ENCODE peak calls at places on chromosomes 7 and 10, in nine cellular contexts. One of them, this sample, is unnamed.
A peak's percentile ranks its signal among the peaks of the same experiment; 100 is the strongest.

GRCh38 chr7:43462836-43463235 is 120.1 kb upstream of the STK17A start:
- DNase-seq in HepG2: no peak
- DNase-seq in A549: no peak
- DNase-seq in SK-N-SH: no peak
- DNase-seq in WTC11: no peak
- DNase-seq in endothelial cell of umbilical vein: no peak
- DNase-seq in H1: no peak
- DNase-seq in K562: no peak
- DNase-seq in NB4: no peak
- DNase-seq in this sample: no peak

GRCh38 chr7:36651404-36651803 is 72.9 kb downstream of the AOAH start:
- DNase-seq in HepG2: no peak
- DNase-seq in A549: no peak
- DNase-seq in SK-N-SH: no peak
- DNase-seq in WTC11: no peak
- DNase-seq in endothelial cell of umbilical vein: no peak
- DNase-seq in H1: no peak
- DNase-seq in K562: no peak
- DNase-seq in NB4: no peak
- DNase-seq in this sample: no peak

GRCh38 chr7:137694405-137694804 is 152.4 kb downstream of the DGKI start:
- DNase-seq in HepG2: no peak
- DNase-seq in A549: no peak
- DNase-seq in SK-N-SH: no peak
- DNase-seq in WTC11: no peak
- DNase-seq in endothelial cell of umbilical vein: no peak
- DNase-seq in H1: no peak
- DNase-seq in K562: no peak
- DNase-seq in NB4: peak; percentile 56
- DNase-seq in this sample: no peak

GRCh38 chr10:49324711-49325110 is 25.7 kb downstream of the C10orf71 start:
- DNase-seq in HepG2: no peak
- DNase-seq in A549: no peak
- DNase-seq in SK-N-SH: peak; percentile 36
- DNase-seq in WTC11: peak; percentile 54
- DNase-seq in endothelial cell of umbilical vein: no peak
- DNase-seq in H1: no peak
- DNase-seq in K562: no peak
- DNase-seq in NB4: no peak
- DNase-seq in this sample: no peak

GRCh38 chr7:93715234-93715633 is 140.7 kb upstream of the CALCR start:
- DNase-seq in HepG2: peak; percentile 34
- DNase-seq in A549: peak; percentile 74
- DNase-seq in SK-N-SH: peak; percentile 33
- DNase-seq in WTC11: peak; percentile 75
- DNase-seq in endothelial cell of umbilical vein: peak; percentile 58
- DNase-seq in H1: peak; percentile 33
- DNase-seq in K562: peak; percentile 56
- DNase-seq in NB4: peak; percentile 65
- DNase-seq in this sample: peak; percentile 28

GRCh38 chr7:90540406-90540805 is 55.7 kb upstream of the CDK14 start:
- DNase-seq in HepG2: no peak
- DNase-seq in A549: no peak
- DNase-seq in SK-N-SH: no peak
- DNase-seq in WTC11: no peak
- DNase-seq in endothelial cell of umbilical vein: no peak
- DNase-seq in H1: no peak
- DNase-seq in K562: no peak
- DNase-seq in NB4: no peak
- DNase-seq in this sample: no peak

GRCh38 chr10:125112697-125113494 is 47.5 kb downstream of the CTBP2 start:
- DNase-seq in HepG2: no peak
- DNase-seq in A549: no peak
- DNase-seq in SK-N-SH: no peak
- DNase-seq in WTC11: no peak
- DNase-seq in endothelial cell of umbilical vein: no peak
- DNase-seq in H1: no peak
- DNase-seq in K562: no peak
- DNase-seq in NB4: no peak
- DNase-seq in this sample: no peak

GRCh38 chr10:126905776-126906703 is 812 bp downstream of the DOCK1 start:
- DNase-seq in HepG2: peak; percentile 41
- DNase-seq in A549: peak; percentile 30
- DNase-seq in SK-N-SH: peak; percentile 83
- DNase-seq in WTC11: peak; percentile 60
- DNase-seq in endothelial cell of umbilical vein: peak; percentile 45
- DNase-seq in H1: no peak
- DNase-seq in K562: no peak
- DNase-seq in NB4: no peak
- DNase-seq in this sample: no peak

GRCh38 chr7:47045169-47045568 is 536.7 kb downstream of the TNS3 start:
- DNase-seq in HepG2: no peak
- DNase-seq in A549: no peak
- DNase-seq in SK-N-SH: no peak
- DNase-seq in WTC11: no peak
- DNase-seq in endothelial cell of umbilical vein: peak; percentile 17
- DNase-seq in H1: no peak
- DNase-seq in K562: no peak
- DNase-seq in NB4: no peak
- DNase-seq in this sample: no peak

GRCh38 chr10:71741029-71741428 is 21.5 kb upstream of the C10orf105 start:
- DNase-seq in HepG2: no peak
- DNase-seq in A549: no peak
- DNase-seq in SK-N-SH: no peak
- DNase-seq in WTC11: no peak
- DNase-seq in endothelial cell of umbilical vein: no peak
- DNase-seq in H1: no peak
- DNase-seq in K562: no peak
- DNase-seq in NB4: no peak
- DNase-seq in this sample: no peak

GRCh38 chr7:105876964-105877601 is 684 bp upstream of the ATXN7L1 start:
- DNase-seq in HepG2: peak; percentile 60
- DNase-seq in A549: peak; percentile 68
- DNase-seq in SK-N-SH: peak; percentile 71
- DNase-seq in WTC11: peak; percentile 66
- DNase-seq in endothelial cell of umbilical vein: peak; percentile 52
- DNase-seq in H1: peak; percentile 27
- DNase-seq in K562: peak; percentile 32
- DNase-seq in NB4: peak; percentile 28
- DNase-seq in this sample: peak; percentile 4

GRCh38 chr10:74047304-74047703 is 49.4 kb downstream of the VCL start:
- DNase-seq in HepG2: no peak
- DNase-seq in A549: no peak
- DNase-seq in SK-N-SH: no peak
- DNase-seq in WTC11: no peak
- DNase-seq in endothelial cell of umbilical vein: no peak
- DNase-seq in H1: no peak
- DNase-seq in K562: no peak
- DNase-seq in NB4: peak; percentile 38
- DNase-seq in this sample: no peak

GRCh38 chr7:55476071-55476803 is 96.1 kb downstream of the VOPP1 start:
- DNase-seq in HepG2: no peak
- DNase-seq in A549: no peak
- DNase-seq in SK-N-SH: no peak
- DNase-seq in WTC11: no peak
- DNase-seq in endothelial cell of umbilical vein: no peak
- DNase-seq in H1: no peak
- DNase-seq in K562: no peak
- DNase-seq in NB4: no peak
- DNase-seq in this sample: no peak

GRCh38 chr7:24825931-24826661 is 68.8 kb upstream of the GSDME start:
- DNase-seq in HepG2: peak; percentile 99
- DNase-seq in A549: peak; percentile 86
- DNase-seq in SK-N-SH: no peak
- DNase-seq in WTC11: no peak
- DNase-seq in endothelial cell of umbilical vein: peak; percentile 12
- DNase-seq in H1: no peak
- DNase-seq in K562: peak; percentile 54
- DNase-seq in NB4: no peak
- DNase-seq in this sample: peak; percentile 93

GRCh38 chr7:117116221-117116620 is 162.9 kb downstream of the ST7 start:
- DNase-seq in HepG2: no peak
- DNase-seq in A549: no peak
- DNase-seq in SK-N-SH: no peak
- DNase-seq in WTC11: no peak
- DNase-seq in endothelial cell of umbilical vein: no peak
- DNase-seq in H1: no peak
- DNase-seq in K562: no peak
- DNase-seq in NB4: no peak
- DNase-seq in this sample: no peak

GRCh38 chr10:70603439-70603778 is 868 bp upstream of the PRF1 start:
- DNase-seq in HepG2: no peak
- DNase-seq in A549: no peak
- DNase-seq in SK-N-SH: no peak
- DNase-seq in WTC11: no peak
- DNase-seq in endothelial cell of umbilical vein: no peak
- DNase-seq in H1: no peak
- DNase-seq in K562: no peak
- DNase-seq in NB4: peak; percentile 34
- DNase-seq in this sample: no peak

GRCh38 chr10:75228834-75229233 is 6.9 kb downstream of the COMTD1 start:
- DNase-seq in HepG2: no peak
- DNase-seq in A549: no peak
- DNase-seq in SK-N-SH: no peak
- DNase-seq in WTC11: no peak
- DNase-seq in endothelial cell of umbilical vein: no peak
- DNase-seq in H1: no peak
- DNase-seq in K562: no peak
- DNase-seq in NB4: no peak
- DNase-seq in this sample: no peak

DNA sequence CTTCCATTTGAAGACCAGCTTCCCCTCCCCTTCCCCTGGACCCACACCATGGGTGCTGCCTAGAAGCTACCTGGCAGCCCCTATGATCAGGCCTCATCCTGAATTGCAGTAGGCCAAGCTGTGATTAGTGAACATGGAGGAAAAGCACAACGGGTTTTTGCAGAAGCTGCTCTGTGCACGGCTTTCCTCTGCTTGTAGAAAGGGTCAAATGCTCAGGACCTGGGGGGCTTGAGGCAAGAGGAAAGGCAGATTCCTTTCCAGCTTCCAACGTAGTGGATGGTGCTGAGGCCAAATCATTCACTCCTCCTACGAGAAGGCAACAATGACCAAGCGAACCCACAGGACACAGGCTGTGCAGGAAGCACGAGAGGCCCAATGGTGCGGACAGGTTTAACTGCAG is 410.3 kb upstream of the SHH start:
- DNase-seq in HepG2: no peak
- DNase-seq in A549: no peak
- DNase-seq in SK-N-SH: no peak
- DNase-seq in WTC11: no peak
- DNase-seq in endothelial cell of umbilical vein: no peak
- DNase-seq in H1: no peak
- DNase-seq in K562: no peak
- DNase-seq in NB4: no peak
- DNase-seq in this sample: no peak
- TF ChIP-seq MAX in HepG2: no peak
- TF ChIP-seq MAX in A549: no peak
- TF ChIP-seq MAX in SK-N-SH: no peak
- TF ChIP-seq MAX in WTC11: no peak
- TF ChIP-seq MAX in endothelial cell of umbilical vein: no peak
- TF ChIP-seq MAX in H1: no peak
- TF ChIP-seq MAX in K562: no peak
- TF ChIP-seq MAX in NB4: no peak
- TF ChIP-seq MAX in this sample: no peak

DNA sequence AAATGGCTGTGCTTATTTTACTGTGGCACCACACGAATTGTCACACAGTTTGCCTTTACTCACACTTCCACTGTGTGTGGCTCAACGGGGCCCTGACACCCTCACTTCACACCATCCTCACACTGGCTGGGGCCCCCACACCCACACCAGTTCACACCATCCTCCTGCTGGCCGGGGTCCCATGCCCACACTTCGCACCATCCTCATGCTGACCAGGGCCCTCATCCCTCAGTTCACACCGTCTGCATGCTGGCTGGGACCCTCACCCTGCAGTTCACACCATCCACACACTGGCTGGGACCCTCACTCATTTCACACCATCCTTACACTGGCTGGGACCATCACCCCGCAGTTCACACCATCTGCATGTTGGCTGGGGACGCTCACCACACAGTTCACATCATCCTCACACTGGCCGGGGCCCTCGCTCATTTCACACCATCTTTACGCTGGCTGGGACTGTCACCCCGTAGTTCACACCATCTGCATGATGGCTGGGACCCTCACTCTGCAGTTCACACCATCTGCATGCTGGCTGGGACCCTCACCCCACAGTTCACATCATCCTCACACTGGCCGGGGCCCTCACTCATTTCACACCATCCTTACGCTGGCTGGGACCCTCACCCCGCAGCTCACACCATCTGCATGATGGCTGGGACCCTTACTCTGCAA is 36.0 kb downstream of the BRI3 start:
- DNase-seq in HepG2: no peak
- DNase-seq in A549: no peak
- DNase-seq in SK-N-SH: no peak
- DNase-seq in WTC11: no peak
- DNase-seq in endothelial cell of umbilical vein: no peak
- DNase-seq in H1: no peak
- DNase-seq in K562: no peak
- DNase-seq in NB4: no peak
- DNase-seq in this sample: no peak
- TF ChIP-seq MAX in HepG2: no peak
- TF ChIP-seq MAX in A549: no peak
- TF ChIP-seq MAX in SK-N-SH: no peak
- TF ChIP-seq MAX in WTC11: no peak
- TF ChIP-seq MAX in endothelial cell of umbilical vein: no peak
- TF ChIP-seq MAX in H1: no peak
- TF ChIP-seq MAX in K562: no peak
- TF ChIP-seq MAX in NB4: no peak
- TF ChIP-seq MAX in this sample: no peak

DNA sequence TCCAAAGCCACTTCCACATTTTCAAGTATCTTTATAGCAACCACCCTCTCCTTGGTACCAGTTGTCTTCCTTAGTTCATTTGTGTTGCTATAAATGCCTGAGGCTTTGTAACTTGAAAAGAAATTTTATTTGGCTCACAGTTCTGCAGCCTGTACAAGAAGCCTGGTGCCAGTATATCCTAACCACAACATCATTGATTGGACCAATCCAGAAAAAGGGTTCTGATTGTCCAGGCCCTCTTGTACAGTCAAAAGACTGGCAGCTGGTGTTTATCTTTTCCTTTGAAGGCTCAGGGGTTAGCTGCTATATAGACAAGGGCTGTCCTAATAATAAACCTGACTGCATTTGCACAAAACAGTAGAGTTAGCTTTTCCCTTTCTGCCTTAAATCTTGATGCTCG is 21.0 kb upstream of the ABCC2 start:
- DNase-seq in HepG2: no peak
- DNase-seq in A549: no peak
- DNase-seq in SK-N-SH: no peak
- DNase-seq in WTC11: no peak
- DNase-seq in endothelial cell of umbilical vein: no peak
- DNase-seq in H1: no peak
- DNase-seq in K562: no peak
- DNase-seq in NB4: no peak
- DNase-seq in this sample: no peak
- TF ChIP-seq MAX in HepG2: no peak
- TF ChIP-seq MAX in A549: no peak
- TF ChIP-seq MAX in SK-N-SH: no peak
- TF ChIP-seq MAX in WTC11: no peak
- TF ChIP-seq MAX in endothelial cell of umbilical vein: no peak
- TF ChIP-seq MAX in H1: no peak
- TF ChIP-seq MAX in K562: no peak
- TF ChIP-seq MAX in NB4: no peak
- TF ChIP-seq MAX in this sample: no peak

GRCh38 chr7:75058406-75058805 is 15.2 kb downstream of the RCC1L start:
- DNase-seq in HepG2: no peak
- DNase-seq in A549: no peak
- DNase-seq in SK-N-SH: no peak
- DNase-seq in WTC11: no peak
- DNase-seq in endothelial cell of umbilical vein: no peak
- DNase-seq in H1: no peak
- DNase-seq in K562: no peak
- DNase-seq in NB4: no peak
- DNase-seq in this sample: no peak
- TF ChIP-seq MAX in HepG2: no peak
- TF ChIP-seq MAX in A549: no peak
- TF ChIP-seq MAX in SK-N-SH: no peak
- TF ChIP-seq MAX in WTC11: no peak
- TF ChIP-seq MAX in endothelial cell of umbilical vein: no peak
- TF ChIP-seq MAX in H1: no peak
- TF ChIP-seq MAX in K562: no peak
- TF ChIP-seq MAX in NB4: no peak
- TF ChIP-seq MAX in this sample: no peak